ENCODE peak calls at places on chromosomes 1 and 21, in nine cellular contexts. One of them, this sample, is unnamed. For H3K27me3, the result is how much of the 10 kb centered on the place peaks cover.

GRCh38 chr1:200684015-200684414 is 14.3 kb upstream of the DDX59 start:
- DNase-seq in DND-41: no peak
- DNase-seq in neural progenitor cell: no peak
- DNase-seq in pancreas: no peak
- DNase-seq in tibial nerve: no peak
- DNase-seq in cardiac muscle cell: no peak
- DNase-seq in CD4-positive, alpha-beta T cell: no peak
- DNase-seq in heart right ventricle: no peak
- DNase-seq in astrocyte: no peak
- DNase-seq in this sample: no peak

GRCh38 chr21:42799516-42799915 is 79.8 kb downstream of the WDR4 start:
- DNase-seq in DND-41: no peak
- DNase-seq in neural progenitor cell: no peak
- DNase-seq in pancreas: no peak
- DNase-seq in tibial nerve: no peak
- DNase-seq in cardiac muscle cell: no peak
- DNase-seq in CD4-positive, alpha-beta T cell: no peak
- DNase-seq in heart right ventricle: no peak
- DNase-seq in astrocyte: no peak
- DNase-seq in this sample: no peak

GRCh38 chr1:118335372-118335771 is 150.3 kb upstream of the SPAG17 start:
- DNase-seq in DND-41: no peak
- DNase-seq in neural progenitor cell: no peak
- DNase-seq in pancreas: no peak
- DNase-seq in tibial nerve: no peak
- DNase-seq in cardiac muscle cell: no peak
- DNase-seq in CD4-positive, alpha-beta T cell: no peak
- DNase-seq in heart right ventricle: no peak
- DNase-seq in astrocyte: peak
- DNase-seq in this sample: no peak

GRCh38 chr1:21927531-21928237 is 9.4 kb downstream of the HSPG2 start:
- DNase-seq in DND-41: no peak
- DNase-seq in neural progenitor cell: no peak
- DNase-seq in pancreas: no peak
- DNase-seq in tibial nerve: peak
- DNase-seq in cardiac muscle cell: no peak
- DNase-seq in CD4-positive, alpha-beta T cell: no peak
- DNase-seq in heart right ventricle: peak
- DNase-seq in astrocyte: no peak
- DNase-seq in this sample: no peak

GRCh38 chr1:76330993-76331603 is 256.6 kb downstream of the ST6GALNAC3 start:
- DNase-seq in DND-41: peak
- DNase-seq in neural progenitor cell: peak
- DNase-seq in pancreas: no peak
- DNase-seq in tibial nerve: peak
- DNase-seq in cardiac muscle cell: peak
- DNase-seq in CD4-positive, alpha-beta T cell: no peak
- DNase-seq in heart right ventricle: no peak
- DNase-seq in astrocyte: peak
- DNase-seq in this sample: peak

GRCh38 chr1:79448426-79448825 is 441.9 kb upstream of the ADGRL4 start:
- DNase-seq in DND-41: no peak
- DNase-seq in neural progenitor cell: no peak
- DNase-seq in pancreas: no peak
- DNase-seq in tibial nerve: no peak
- DNase-seq in cardiac muscle cell: no peak
- DNase-seq in CD4-positive, alpha-beta T cell: no peak
- DNase-seq in heart right ventricle: no peak
- DNase-seq in astrocyte: no peak
- DNase-seq in this sample: no peak

GRCh38 chr1:152878042-152878441 is at the start of gene SMCP:
- DNase-seq in DND-41: peak
- DNase-seq in neural progenitor cell: no peak
- DNase-seq in pancreas: no peak
- DNase-seq in tibial nerve: no peak
- DNase-seq in cardiac muscle cell: no peak
- DNase-seq in CD4-positive, alpha-beta T cell: no peak
- DNase-seq in heart right ventricle: no peak
- DNase-seq in astrocyte: no peak
- DNase-seq in this sample: no peak

GRCh38 chr1:208235983-208236761 is 8.0 kb downstream of the PLXNA2 start:
- DNase-seq in DND-41: peak
- DNase-seq in neural progenitor cell: no peak
- DNase-seq in pancreas: peak
- DNase-seq in tibial nerve: peak
- DNase-seq in cardiac muscle cell: no peak
- DNase-seq in CD4-positive, alpha-beta T cell: no peak
- DNase-seq in heart right ventricle: peak
- DNase-seq in astrocyte: peak
- DNase-seq in this sample: peak

GRCh38 chr1:93969887-93970286 is 60.7 kb upstream of the GCLM start:
- DNase-seq in DND-41: no peak
- DNase-seq in neural progenitor cell: no peak
- DNase-seq in pancreas: no peak
- DNase-seq in tibial nerve: no peak
- DNase-seq in cardiac muscle cell: no peak
- DNase-seq in CD4-positive, alpha-beta T cell: no peak
- DNase-seq in heart right ventricle: no peak
- DNase-seq in astrocyte: no peak
- DNase-seq in this sample: no peak
- H3K27me3 ChIP-seq in DND-41: under half
- H3K27me3 ChIP-seq in neural progenitor cell: under half
- H3K27me3 ChIP-seq in pancreas: under half
- H3K27me3 ChIP-seq in tibial nerve: under half
- H3K27me3 ChIP-seq in cardiac muscle cell: under half
- H3K27me3 ChIP-seq in CD4-positive, alpha-beta T cell: under half
- H3K27me3 ChIP-seq in heart right ventricle: under half
- H3K27me3 ChIP-seq in astrocyte: under half
- H3K27me3 ChIP-seq in this sample: under half

GRCh38 chr1:57422271-57423134 is 1.4 kb downstream of the DAB1 start:
- DNase-seq in DND-41: no peak
- DNase-seq in neural progenitor cell: peak
- DNase-seq in pancreas: no peak
- DNase-seq in tibial nerve: no peak
- DNase-seq in cardiac muscle cell: peak
- DNase-seq in CD4-positive, alpha-beta T cell: no peak
- DNase-seq in heart right ventricle: no peak
- DNase-seq in astrocyte: peak
- DNase-seq in this sample: no peak
- H3K27me3 ChIP-seq in DND-41: under half
- H3K27me3 ChIP-seq in neural progenitor cell: half or more
- H3K27me3 ChIP-seq in pancreas: under half
- H3K27me3 ChIP-seq in tibial nerve: half or more
- H3K27me3 ChIP-seq in cardiac muscle cell: under half
- H3K27me3 ChIP-seq in CD4-positive, alpha-beta T cell: half or more
- H3K27me3 ChIP-seq in heart right ventricle: under half
- H3K27me3 ChIP-seq in astrocyte: under half
- H3K27me3 ChIP-seq in this sample: under half

DNA sequence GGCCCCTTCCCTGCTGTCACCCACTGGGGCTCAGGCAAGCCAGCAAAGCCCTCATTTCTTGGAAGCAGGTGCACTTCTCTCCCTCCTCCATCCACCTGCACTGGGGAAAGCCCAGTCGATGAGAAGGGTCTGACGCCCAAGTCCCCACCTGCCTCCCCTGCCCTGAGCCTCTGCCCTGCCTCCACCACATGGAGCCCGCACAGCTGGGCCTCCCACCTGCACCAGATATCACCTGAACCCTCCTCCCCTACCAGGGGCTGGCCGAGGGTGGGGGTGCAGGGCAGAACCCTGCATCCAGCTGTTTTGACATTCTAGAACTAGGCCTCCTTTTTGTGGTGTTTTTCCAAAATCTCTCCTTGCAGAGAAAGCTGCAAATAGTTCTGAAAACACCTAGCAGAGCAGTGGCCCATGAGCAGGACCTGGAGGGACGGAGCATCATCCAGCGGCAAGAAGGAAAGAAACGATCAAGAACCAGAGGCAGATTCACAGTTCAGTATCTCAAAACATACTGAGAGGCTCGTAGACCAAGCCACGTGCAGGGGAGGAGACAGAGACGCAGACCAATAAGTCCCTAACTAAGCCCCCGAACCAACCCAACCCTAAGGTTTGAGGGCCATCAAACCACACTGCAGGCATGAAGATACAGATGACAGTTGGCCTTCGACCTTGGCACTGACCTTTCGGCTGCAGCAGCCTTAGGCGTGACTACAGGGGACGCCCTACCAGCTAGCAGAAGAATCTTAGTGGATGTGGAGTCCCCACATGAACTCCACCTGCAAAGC is 16.7 kb downstream of the CHD5 start:
- DNase-seq in DND-41: no peak
- DNase-seq in neural progenitor cell: no peak
- DNase-seq in pancreas: no peak
- DNase-seq in tibial nerve: no peak
- DNase-seq in cardiac muscle cell: no peak
- DNase-seq in CD4-positive, alpha-beta T cell: no peak
- DNase-seq in heart right ventricle: no peak
- DNase-seq in astrocyte: no peak
- DNase-seq in this sample: no peak
- H3K27me3 ChIP-seq in DND-41: under half
- H3K27me3 ChIP-seq in neural progenitor cell: under half
- H3K27me3 ChIP-seq in pancreas: under half
- H3K27me3 ChIP-seq in tibial nerve: under half
- H3K27me3 ChIP-seq in cardiac muscle cell: under half
- H3K27me3 ChIP-seq in CD4-positive, alpha-beta T cell: under half
- H3K27me3 ChIP-seq in heart right ventricle: under half
- H3K27me3 ChIP-seq in astrocyte: under half
- H3K27me3 ChIP-seq in this sample: under half

GRCh38 chr1:169670836-169671235 is 40.6 kb downstream of the SELL start:
- DNase-seq in DND-41: peak
- DNase-seq in neural progenitor cell: no peak
- DNase-seq in pancreas: no peak
- DNase-seq in tibial nerve: no peak
- DNase-seq in cardiac muscle cell: no peak
- DNase-seq in CD4-positive, alpha-beta T cell: no peak
- DNase-seq in heart right ventricle: no peak
- DNase-seq in astrocyte: no peak
- DNase-seq in this sample: no peak
- H3K27me3 ChIP-seq in DND-41: under half
- H3K27me3 ChIP-seq in neural progenitor cell: under half
- H3K27me3 ChIP-seq in pancreas: under half
- H3K27me3 ChIP-seq in tibial nerve: under half
- H3K27me3 ChIP-seq in cardiac muscle cell: under half
- H3K27me3 ChIP-seq in CD4-positive, alpha-beta T cell: under half
- H3K27me3 ChIP-seq in heart right ventricle: under half
- H3K27me3 ChIP-seq in astrocyte: under half
- H3K27me3 ChIP-seq in this sample: under half

GRCh38 chr1:18157352-18157751 is 49.8 kb downstream of the IGSF21 start:
- DNase-seq in DND-41: no peak
- DNase-seq in neural progenitor cell: no peak
- DNase-seq in pancreas: no peak
- DNase-seq in tibial nerve: no peak
- DNase-seq in cardiac muscle cell: no peak
- DNase-seq in CD4-positive, alpha-beta T cell: no peak
- DNase-seq in heart right ventricle: no peak
- DNase-seq in astrocyte: no peak
- DNase-seq in this sample: no peak
- H3K27me3 ChIP-seq in DND-41: under half
- H3K27me3 ChIP-seq in neural progenitor cell: under half
- H3K27me3 ChIP-seq in pancreas: under half
- H3K27me3 ChIP-seq in tibial nerve: under half
- H3K27me3 ChIP-seq in cardiac muscle cell: under half
- H3K27me3 ChIP-seq in CD4-positive, alpha-beta T cell: under half
- H3K27me3 ChIP-seq in heart right ventricle: under half
- H3K27me3 ChIP-seq in astrocyte: under half
- H3K27me3 ChIP-seq in this sample: under half

GRCh38 chr1:32924881-32925344 is 23.7 kb upstream of the TMEM54 start:
- DNase-seq in DND-41: no peak
- DNase-seq in neural progenitor cell: peak
- DNase-seq in pancreas: no peak
- DNase-seq in tibial nerve: no peak
- DNase-seq in cardiac muscle cell: peak
- DNase-seq in CD4-positive, alpha-beta T cell: no peak
- DNase-seq in heart right ventricle: peak
- DNase-seq in astrocyte: no peak
- DNase-seq in this sample: no peak

GRCh38 chr1:32925360-32926142 is 24.4 kb upstream of the TMEM54 start:
- DNase-seq in DND-41: no peak
- DNase-seq in neural progenitor cell: peak
- DNase-seq in pancreas: peak
- DNase-seq in tibial nerve: no peak
- DNase-seq in cardiac muscle cell: peak
- DNase-seq in CD4-positive, alpha-beta T cell: no peak
- DNase-seq in heart right ventricle: no peak
- DNase-seq in astrocyte: no peak
- DNase-seq in this sample: peak

GRCh38 chr1:32928285-32928684 is 27.1 kb upstream of the TMEM54 start:
- DNase-seq in DND-41: no peak
- DNase-seq in neural progenitor cell: no peak
- DNase-seq in pancreas: no peak
- DNase-seq in tibial nerve: no peak
- DNase-seq in cardiac muscle cell: no peak
- DNase-seq in CD4-positive, alpha-beta T cell: no peak
- DNase-seq in heart right ventricle: no peak
- DNase-seq in astrocyte: no peak
- DNase-seq in this sample: no peak

GRCh38 chr1:32927441-32927840 is 26.3 kb upstream of the TMEM54 start:
- DNase-seq in DND-41: no peak
- DNase-seq in neural progenitor cell: no peak
- DNase-seq in pancreas: no peak
- DNase-seq in tibial nerve: no peak
- DNase-seq in cardiac muscle cell: no peak
- DNase-seq in CD4-positive, alpha-beta T cell: no peak
- DNase-seq in heart right ventricle: no peak
- DNase-seq in astrocyte: no peak
- DNase-seq in this sample: no peak

GRCh38 chr1:32926562-32926961 is 25.4 kb upstream of the TMEM54 start:
- DNase-seq in DND-41: no peak
- DNase-seq in neural progenitor cell: no peak
- DNase-seq in pancreas: no peak
- DNase-seq in tibial nerve: no peak
- DNase-seq in cardiac muscle cell: no peak
- DNase-seq in CD4-positive, alpha-beta T cell: no peak
- DNase-seq in heart right ventricle: no peak
- DNase-seq in astrocyte: no peak
- DNase-seq in this sample: no peak
- H3K27me3 ChIP-seq in DND-41: under half
- H3K27me3 ChIP-seq in neural progenitor cell: half or more
- H3K27me3 ChIP-seq in pancreas: under half
- H3K27me3 ChIP-seq in tibial nerve: under half
- H3K27me3 ChIP-seq in cardiac muscle cell: under half
- H3K27me3 ChIP-seq in CD4-positive, alpha-beta T cell: under half
- H3K27me3 ChIP-seq in heart right ventricle: under half
- H3K27me3 ChIP-seq in astrocyte: under half
- H3K27me3 ChIP-seq in this sample: under half